ENCODE peak calls at places on chromosomes 12 and 14, in ten cellular contexts. R, N, L, D, E, Z, F, J, W and I are unnamed samples.

GRCh38 chr12:112876506-112876905 is 30.3 kb upstream of the OAS1 start:
- DNase-seq in E (no peak), R (no peak), F (no peak), W (no peak), L (no peak), Z (no peak), D (no peak), J (no peak), N (no peak), I (no peak)

GRCh38 chr12:131766382-131767107 is 55.7 kb downstream of the SFSWAP start:
- DNase-seq in Z (no peak), R (no peak), F (no peak), N (no peak), J (no peak), E (no peak), L (no peak), D (no peak), W (no peak), I (no peak)

GRCh38 chr14:78154827-78155226 is 15.3 kb upstream of the NRXN3 start:
- DNase-seq in Z (no peak), R (no peak), E (peak), F (no peak), D (no peak), L (no peak), N (no peak), W (no peak), J (no peak), I (no peak)

GRCh38 chr12:110224379-110225304 is 56.4 kb upstream of the ATP2A2 start:
- DNase-seq in F (peak), J (peak), L (no peak), R (peak), Z (peak), N (no peak), E (peak), W (peak), D (no peak), I (peak)

GRCh38 chr14:37641117-37641516 is 45.7 kb downstream of the TTC6 start:
- DNase-seq in E (no peak), Z (no peak), W (no peak), J (no peak), R (no peak), N (no peak), F (no peak), L (no peak), D (no peak), I (no peak)

GRCh38 chr14:23398348-23398747 is 9.7 kb downstream of the MYH6 start:
- DNase-seq in F (no peak), R (no peak), W (no peak), E (no peak), L (no peak), Z (no peak), J (no peak), D (no peak), N (no peak), I (no peak)

GRCh38 chr14:67919259-67919658 is 99.7 kb downstream of the RAD51B start:
- DNase-seq in W (no peak), R (no peak), E (no peak), N (no peak), F (no peak), Z (no peak), D (no peak), L (no peak), J (no peak), I (no peak)

GRCh38 chr14:78196323-78196722 is 26.1 kb downstream of the NRXN3 start:
- DNase-seq in N (no peak), R (no peak), E (no peak), Z (no peak), W (no peak), J (no peak), D (no peak), F (no peak), L (no peak), I (no peak)

GRCh38 chr12:14364583-14365271 is 755 bp upstream of the ATF7IP start:
- DNase-seq in F (no peak), J (no peak), Z (no peak), L (no peak), E (no peak), R (no peak), N (no peak), D (no peak), W (no peak), I (no peak)

GRCh38 chr12:126036348-126036747 is 971.1 kb downstream of the AACS start:
- DNase-seq in R (no peak), W (no peak), Z (no peak), N (no peak), L (no peak), F (no peak), J (no peak), E (no peak), D (no peak), I (no peak)

GRCh38 chr14:101598159-101598558 is 36.9 kb downstream of the DIO3 start:
- DNase-seq in E (no peak), F (no peak), R (no peak), J (no peak), L (no peak), W (no peak), N (no peak), Z (no peak), D (no peak), I (no peak)

GRCh38 chr14:61184117-61184516 is 97.0 kb downstream of the TMEM30B start:
- DNase-seq in Z (peak), R (peak), D (no peak), F (no peak), N (no peak), W (no peak), J (peak), L (no peak), E (no peak), I (peak)

GRCh38 chr12:121189061-121189886 is 20.7 kb upstream of the P2RX4 start:
- DNase-seq in N (peak), R (no peak), F (no peak), E (no peak), J (no peak), L (no peak), W (no peak), Z (no peak), D (no peak), I (no peak)

GRCh38 chr12:31813305-31813704 is 84.5 kb upstream of the AMN1 start:
- DNase-seq in E (no peak), R (no peak), F (no peak), N (no peak), Z (peak), W (peak), D (no peak), L (no peak), J (no peak), I (no peak)

GRCh38 chr12:62844915-62845314 is 90.0 kb downstream of the PPM1H start:
- DNase-seq in R (no peak), J (no peak), Z (no peak), L (no peak), W (no peak), D (no peak), F (no peak), E (no peak), N (no peak), I (no peak)

GRCh38 chr14:75069021-75069810 is at the start of gene ZC2HC1C:
- DNase-seq in L (no peak), N (peak), F (peak), E (peak), W (peak), R (peak), D (peak), Z (peak), J (peak), I (no peak)

GRCh38 chr12:7502612-7503011 is 965 bp downstream of the CD163 start:
- DNase-seq in E (no peak), D (no peak), L (no peak), F (no peak), J (no peak), N (no peak), Z (no peak), W (no peak), R (no peak), I (no peak)
- H3K4me3 ChIP-seq in E (no peak), D (no peak), L (no peak), F (no peak), J (no peak), N (no peak), Z (no peak), W (no peak), R (no peak), I (no peak)

GRCh38 chr12:123859035-123859434 is 96.9 kb downstream of the DNAH10 start:
- DNase-seq in Z (no peak), N (no peak), J (no peak), R (no peak), D (no peak), W (no peak), L (no peak), F (no peak), E (no peak), I (no peak)
- TF ChIP-seq CTCF in Z (no peak), N (no peak), J (no peak), R (no peak), D (no peak), W (no peak), L (no peak), F (no peak), E (no peak), I (no peak)

GRCh38 chr14:31266437-31267331 is 59.1 kb upstream of the HECTD1 start:
- DNase-seq in J (no peak), N (no peak), R (no peak), L (no peak), E (no peak), W (no peak), Z (no peak), D (no peak), F (no peak), I (no peak)

GRCh38 chr14:31268216-31268615 is 60.6 kb upstream of the HECTD1 start:
- DNase-seq in E (no peak), L (no peak), D (no peak), W (no peak), N (no peak), Z (no peak), F (no peak), J (no peak), R (no peak), I (no peak)

GRCh38 chr14:31271648-31272047 is 64.1 kb upstream of the HECTD1 start:
- DNase-seq in F (no peak), J (no peak), L (no peak), N (no peak), D (no peak), W (no peak), Z (no peak), R (no peak), E (no peak), I (no peak)

GRCh38 chr14:31269599-31270195 is 62.1 kb upstream of the HECTD1 start:
- DNase-seq in R (no peak), F (no peak), D (no peak), W (no peak), Z (no peak), E (no peak), L (no peak), N (no peak), J (no peak), I (no peak)

GRCh38 chr14:31270196-31270772 is 62.7 kb upstream of the HECTD1 start:
- DNase-seq in R (peak), W (peak), F (no peak), N (no peak), D (peak), E (peak), J (no peak), Z (peak), L (no peak), I (no peak)
- H3K4me3 ChIP-seq in R (no peak), W (no peak), F (no peak), N (no peak), D (no peak), E (no peak), J (no peak), Z (no peak), L (no peak), I (no peak)

DNA sequence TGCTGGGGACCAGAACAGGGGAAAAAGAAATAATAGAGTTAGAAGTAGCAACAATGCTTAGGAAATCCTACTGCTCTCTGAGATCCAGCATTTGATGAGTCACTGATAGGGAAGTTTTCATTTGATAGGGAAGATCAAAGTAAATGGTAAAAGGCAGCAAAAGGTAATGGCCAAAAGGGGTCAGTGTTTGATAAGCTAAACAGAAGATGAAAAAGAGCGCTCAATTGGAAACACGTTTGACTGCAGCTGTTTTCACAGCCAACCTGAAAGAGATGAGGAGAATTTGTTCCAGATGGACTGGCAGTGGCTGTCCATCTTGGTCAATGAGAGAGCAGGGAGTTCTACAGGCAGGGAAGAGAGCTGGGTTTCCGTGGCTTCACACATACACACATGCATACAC is 264.2 kb downstream of the TMEM132C start:
- DNase-seq in R (no peak), Z (no peak), E (no peak), N (no peak), W (no peak), D (no peak), F (no peak), J (no peak), L (no peak), I (no peak)
- TF ChIP-seq CTCF in R (no peak), Z (no peak), E (no peak), N (no peak), W (no peak), D (no peak), F (no peak), J (no peak), L (no peak), I (no peak)

DNA sequence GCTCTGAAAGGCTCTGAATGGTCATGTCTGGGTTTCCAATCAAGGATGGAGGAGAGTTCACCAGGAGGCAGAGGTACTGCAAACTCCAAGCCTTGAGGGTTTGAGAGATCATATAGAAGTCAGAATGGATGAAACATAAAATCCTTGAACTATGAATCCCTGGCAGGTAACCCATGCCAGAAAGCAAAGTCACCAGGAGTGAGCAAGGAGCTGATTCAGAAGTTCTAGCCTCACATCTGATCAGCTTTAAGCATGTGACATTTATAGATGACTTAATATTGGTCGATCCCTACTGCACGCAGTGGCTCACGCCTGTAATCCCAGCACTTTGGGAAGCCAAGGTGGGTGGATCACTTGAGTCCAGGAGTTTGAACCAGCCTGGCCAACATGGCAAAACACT is 126.1 kb upstream of the MED13L start:
- DNase-seq in F (no peak), L (no peak), W (no peak), J (no peak), N (no peak), Z (peak), D (no peak), E (no peak), R (no peak), I (no peak)
- H3K4me3 ChIP-seq in F (no peak), L (no peak), W (no peak), J (no peak), N (no peak), Z (no peak), D (no peak), E (no peak), R (no peak), I (no peak)